ENCODE peak calls at places on chromosomes 4 and X, in eight cellular contexts. H is Peyer's patch; Q is activated CD4-positive, CD25-positive, alpha-beta regulatory T cell; X is CD4-positive, alpha-beta T cell; B is CD8-positive, alpha-beta T cell; U is ACHN; F is NCI-H460; S is M059J. D is an unnamed sample.

GRCh38 chrX:24513416-24513815 is 48.3 kb downstream of the PDK3 start:
- DNase-seq in U (no peak), B (no peak), H (no peak), F (no peak), X (no peak), Q (no peak), S (no peak), D (no peak)

GRCh38 chr4:122928930-122929329 is 6.5 kb upstream of the NUDT6 start:
- DNase-seq in H (no peak), Q (no peak), F (no peak), B (no peak), S (no peak), U (no peak), X (no peak), D (no peak)

GRCh38 chr4:110091426-110091825 is 107.0 kb downstream of the ELOVL6 start:
- DNase-seq in F (no peak), X (no peak), B (no peak), U (peak), S (peak), H (no peak), Q (no peak), D (no peak)

GRCh38 chrX:47191331-47191730 is 2.3 kb upstream of the UBA1 start:
- DNase-seq in B (peak), X (peak), F (no peak), S (peak), U (no peak), H (peak), Q (peak), D (peak)

GRCh38 chr4:47525154-47525819 is 40.2 kb downstream of the ATP10D start:
- DNase-seq in S (peak), X (no peak), H (no peak), F (peak), B (no peak), U (peak), Q (no peak), D (no peak)

GRCh38 chrX:64188901-64189300 is 16.6 kb downstream of the AMER1 start:
- DNase-seq in Q (no peak), B (no peak), X (no peak), S (no peak), U (no peak), H (no peak), F (no peak), D (no peak)

GRCh38 chr4:20474119-20474518 is 222.4 kb downstream of the SLIT2 start:
- DNase-seq in X (no peak), F (no peak), H (no peak), Q (no peak), U (peak), S (peak), B (no peak), D (peak)

GRCh38 chrX:10444204-10444603 is 176.2 kb downstream of the MID1 start:
- DNase-seq in X (no peak), Q (no peak), H (no peak), S (peak), F (no peak), U (no peak), B (no peak), D (no peak)

GRCh38 chrX:40424259-40424658 is 156.5 kb upstream of the ATP6AP2 start:
- DNase-seq in U (no peak), X (no peak), B (no peak), H (no peak), S (no peak), F (no peak), Q (no peak), D (no peak)

GRCh38 chr4:173556398-173557131 is 26.5 kb upstream of the HAND2 start:
- DNase-seq in H (no peak), U (no peak), F (no peak), B (no peak), X (no peak), Q (no peak), S (no peak), D (no peak)

GRCh38 chrX:11886745-11887144 is 128.7 kb downstream of the MSL3 start:
- DNase-seq in S (peak), X (no peak), H (no peak), U (no peak), B (no peak), F (no peak), Q (no peak), D (no peak)

GRCh38 chrX:119625843-119626242 is 19.6 kb upstream of the NKRF start:
- DNase-seq in H (no peak), S (no peak), Q (no peak), U (no peak), X (no peak), F (no peak), B (no peak), D (no peak)

GRCh38 chr4:31088600-31089230 is 368.5 kb downstream of the PCDH7 start:
- DNase-seq in X (no peak), F (no peak), Q (no peak), U (no peak), B (no peak), S (peak), H (no peak), D (no peak)

GRCh38 chr4:20773144-20773997 is 73.1 kb downstream of the PACRGL start:
- DNase-seq in S (peak), H (peak), U (peak), B (peak), F (peak), X (no peak), Q (no peak), D (peak)

GRCh38 chrX:51568586-51568985 is 50.1 kb downstream of the CENPVL3 start:
- DNase-seq in F (no peak), H (no peak), Q (no peak), B (no peak), X (no peak), U (no peak), S (peak), D (no peak)

GRCh38 chr4:165994706-165995105 is 121.7 kb downstream of the TLL1 start:
- DNase-seq in Q (no peak), U (no peak), S (peak), F (no peak), B (no peak), H (no peak), X (no peak), D (no peak)

GRCh38 chr4:100493756-100494155 is 24.1 kb downstream of the EMCN start:
- DNase-seq in H (no peak), B (no peak), X (no peak), F (no peak), U (no peak), S (peak), Q (no peak), D (peak)

GRCh38 chrX:39398973-39399268 is 597.7 kb downstream of the MID1IP1 start:
- DNase-seq in S (no peak), Q (no peak), F (no peak), H (no peak), X (no peak), U (no peak), B (no peak), D (no peak)

GRCh38 chr4:67403342-67403741 is 142.0 kb downstream of the CENPC start:
- DNase-seq in B (no peak), U (no peak), Q (no peak), F (no peak), H (no peak), S (no peak), X (no peak), D (no peak)

GRCh38 chr4:78954048-78954666 is 14.9 kb upstream of the PAQR3 start:
- DNase-seq in H (no peak), X (no peak), U (peak), S (peak), B (peak), Q (no peak), F (no peak), D (no peak)

GRCh38 chr4:7768736-7769135 is 170.9 kb downstream of the AFAP1 start:
- DNase-seq in Q (no peak), B (no peak), S (no peak), X (no peak), F (no peak), H (no peak), U (no peak), D (no peak)

GRCh38 chr4:119490335-119490734 is 138.3 kb downstream of the PDE5A start:
- DNase-seq in H (no peak), F (no peak), S (peak), X (no peak), Q (no peak), B (no peak), U (peak), D (no peak)

GRCh38 chr4:73698217-73698616 is 42.2 kb upstream of the CXCL8 start:
- DNase-seq in F (no peak), H (no peak), X (no peak), B (no peak), U (peak), S (peak), Q (no peak), D (no peak)

GRCh38 chr4:1979477-1980196 is 29.1 kb downstream of the NELFA start:
- DNase-seq in U (no peak), S (no peak), H (no peak), X (no peak), Q (no peak), B (no peak), F (no peak), D (no peak)

GRCh38 chr4:117692538-117692937 is 341.7 kb upstream of the NDST3 start:
- DNase-seq in F (no peak), Q (no peak), B (no peak), X (no peak), H (no peak), S (no peak), U (no peak), D (no peak)

GRCh38 chrX:133390647-133391046 is 24.6 kb downstream of the GPC4 start:
- DNase-seq in B (no peak), F (no peak), X (no peak), U (no peak), S (no peak), H (no peak), Q (no peak), D (no peak)

GRCh38 chr4:122700178-122700725 is 32.3 kb upstream of the BBS12 start:
- DNase-seq in S (peak), Q (no peak), H (peak), B (no peak), U (peak), F (no peak), X (no peak), D (no peak)

GRCh38 chr4:40333921-40334352 is 1.2 kb upstream of the CHRNA9 start:
- DNase-seq in Q (no peak), H (no peak), S (peak), X (no peak), B (no peak), U (peak), F (peak), D (peak)

GRCh38 chrX:133542476-133542875 is 127.2 kb upstream of the GPC4 start:
- DNase-seq in X (no peak), S (no peak), Q (no peak), H (no peak), B (no peak), U (no peak), F (no peak), D (no peak)

GRCh38 chr4:145785391-145786008 is 105.6 kb downstream of the C4orf51 start:
- DNase-seq in X (no peak), H (no peak), F (no peak), U (no peak), S (no peak), B (no peak), Q (no peak), D (no peak)

GRCh38 chr4:113446019-113446418 is 315.5 kb downstream of the CAMK2D start:
- DNase-seq in F (no peak), X (no peak), Q (no peak), H (no peak), B (no peak), U (no peak), S (peak), D (peak)

GRCh38 chrX:71637253-71637618 is 18.9 kb upstream of the CXCR3 start:
- DNase-seq in X (no peak), S (peak), Q (no peak), F (no peak), H (no peak), U (no peak), B (no peak), D (no peak)

GRCh38 chrX:118536204-118536603 is 40.6 kb downstream of the DOCK11 start:
- DNase-seq in F (no peak), H (no peak), Q (no peak), X (no peak), U (no peak), B (no peak), S (no peak), D (no peak)

GRCh38 chr4:88091378-88091777 is 67.1 kb downstream of the ABCG2 start:
- DNase-seq in S (no peak), B (no peak), X (no peak), F (no peak), H (no peak), U (no peak), Q (no peak), D (no peak)

GRCh38 chrX:84047339-84047738 is 140.7 kb downstream of the RPS6KA6 start:
- DNase-seq in Q (no peak), X (no peak), H (no peak), U (no peak), B (no peak), F (no peak), S (no peak), D (no peak)

D was measured in LoVo.